ENCODE peak calls at places on chromosomes 13 and 19, in six cellular contexts. One of them, this sample, is unnamed. For H3K36me3, the result is how much of the 10 kb centered on the place peaks cover.

GRCh38 chr19:7849631-7850428 is 19.8 kb downstream of the EVI5L start:
- DNase-seq in IMR-90: no peak
- DNase-seq in tibial artery: no peak
- DNase-seq in body of pancreas: peak
- DNase-seq in SK-N-MC: no peak
- DNase-seq in endodermal cell: no peak
- DNase-seq in this sample: peak

GRCh38 chr13:29548722-29549446 is 46.6 kb downstream of the SLC7A1 start:
- DNase-seq in IMR-90: peak
- DNase-seq in tibial artery: no peak
- DNase-seq in endodermal cell: peak
- DNase-seq in body of pancreas: peak
- DNase-seq in SK-N-MC: peak
- DNase-seq in this sample: no peak

GRCh38 chr19:42401365-42402303 is 11.5 kb upstream of the CNFN start:
- DNase-seq in endodermal cell: peak
- DNase-seq in tibial artery: peak
- DNase-seq in body of pancreas: peak
- DNase-seq in IMR-90: peak
- DNase-seq in SK-N-MC: peak
- DNase-seq in this sample: peak

GRCh38 chr19:13492128-13492527 is 14.2 kb downstream of the CACNA1A start:
- DNase-seq in SK-N-MC: no peak
- DNase-seq in tibial artery: no peak
- DNase-seq in body of pancreas: no peak
- DNase-seq in endodermal cell: peak
- DNase-seq in IMR-90: peak
- DNase-seq in this sample: peak

GRCh38 chr13:93752506-93752905 is 525.9 kb downstream of the GPC6 start:
- DNase-seq in tibial artery: no peak
- DNase-seq in endodermal cell: no peak
- DNase-seq in body of pancreas: no peak
- DNase-seq in SK-N-MC: no peak
- DNase-seq in IMR-90: no peak
- DNase-seq in this sample: no peak

GRCh38 chr13:98575009-98575866 is 1.7 kb downstream of the STK24 start:
- DNase-seq in body of pancreas: no peak
- DNase-seq in tibial artery: no peak
- DNase-seq in IMR-90: no peak
- DNase-seq in endodermal cell: no peak
- DNase-seq in SK-N-MC: no peak
- DNase-seq in this sample: no peak

GRCh38 chr19:51821511-51821910 is 26.6 kb downstream of the FPR3 start:
- DNase-seq in tibial artery: no peak
- DNase-seq in body of pancreas: no peak
- DNase-seq in endodermal cell: no peak
- DNase-seq in IMR-90: no peak
- DNase-seq in SK-N-MC: no peak
- DNase-seq in this sample: no peak

GRCh38 chr13:48532146-48532472 is 771 bp downstream of the RCBTB2 start:
- DNase-seq in SK-N-MC: no peak
- DNase-seq in tibial artery: no peak
- DNase-seq in IMR-90: peak
- DNase-seq in endodermal cell: no peak
- DNase-seq in body of pancreas: no peak
- DNase-seq in this sample: no peak

GRCh38 chr19:44305457-44305856 is 632 bp upstream of the ZNF235 start:
- DNase-seq in IMR-90: no peak
- DNase-seq in body of pancreas: no peak
- DNase-seq in tibial artery: no peak
- DNase-seq in SK-N-MC: no peak
- DNase-seq in endodermal cell: no peak
- DNase-seq in this sample: no peak

GRCh38 chr19:1151917-1152601 is 22.0 kb downstream of the SBNO2 start:
- DNase-seq in IMR-90: no peak
- DNase-seq in SK-N-MC: peak
- DNase-seq in body of pancreas: no peak
- DNase-seq in endodermal cell: no peak
- DNase-seq in tibial artery: no peak
- DNase-seq in this sample: no peak

GRCh38 chr13:100542546-100543156 is 45.9 kb downstream of the GGACT start:
- DNase-seq in tibial artery: no peak
- DNase-seq in body of pancreas: no peak
- DNase-seq in IMR-90: peak
- DNase-seq in endodermal cell: no peak
- DNase-seq in SK-N-MC: no peak
- DNase-seq in this sample: peak

DNA sequence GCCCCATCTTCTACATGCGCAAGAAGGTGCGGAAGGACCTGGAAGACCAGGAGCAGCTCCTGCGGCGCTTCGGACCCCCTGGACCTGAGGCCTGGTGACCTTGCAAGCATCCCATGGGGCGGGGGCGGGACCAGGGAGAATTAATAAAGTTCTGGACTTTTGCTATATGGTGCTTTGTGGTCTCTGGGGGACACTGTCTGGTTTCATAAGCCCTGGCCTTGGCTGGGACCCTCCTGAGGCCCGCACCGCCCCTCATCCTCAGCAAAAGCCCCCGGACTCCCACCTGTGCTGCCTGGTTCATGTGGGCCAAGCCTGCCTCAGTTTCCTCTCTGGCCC is 920 bp upstream of the SPIB start:
- DNase-seq in endodermal cell: no peak
- DNase-seq in tibial artery: no peak
- DNase-seq in body of pancreas: no peak
- DNase-seq in SK-N-MC: no peak
- DNase-seq in IMR-90: no peak
- DNase-seq in this sample: no peak
- H3K36me3 ChIP-seq in endodermal cell: under half
- H3K36me3 ChIP-seq in tibial artery: under half
- H3K36me3 ChIP-seq in body of pancreas: under half
- H3K36me3 ChIP-seq in SK-N-MC: under half
- H3K36me3 ChIP-seq in IMR-90: under half
- H3K36me3 ChIP-seq in this sample: under half

DNA sequence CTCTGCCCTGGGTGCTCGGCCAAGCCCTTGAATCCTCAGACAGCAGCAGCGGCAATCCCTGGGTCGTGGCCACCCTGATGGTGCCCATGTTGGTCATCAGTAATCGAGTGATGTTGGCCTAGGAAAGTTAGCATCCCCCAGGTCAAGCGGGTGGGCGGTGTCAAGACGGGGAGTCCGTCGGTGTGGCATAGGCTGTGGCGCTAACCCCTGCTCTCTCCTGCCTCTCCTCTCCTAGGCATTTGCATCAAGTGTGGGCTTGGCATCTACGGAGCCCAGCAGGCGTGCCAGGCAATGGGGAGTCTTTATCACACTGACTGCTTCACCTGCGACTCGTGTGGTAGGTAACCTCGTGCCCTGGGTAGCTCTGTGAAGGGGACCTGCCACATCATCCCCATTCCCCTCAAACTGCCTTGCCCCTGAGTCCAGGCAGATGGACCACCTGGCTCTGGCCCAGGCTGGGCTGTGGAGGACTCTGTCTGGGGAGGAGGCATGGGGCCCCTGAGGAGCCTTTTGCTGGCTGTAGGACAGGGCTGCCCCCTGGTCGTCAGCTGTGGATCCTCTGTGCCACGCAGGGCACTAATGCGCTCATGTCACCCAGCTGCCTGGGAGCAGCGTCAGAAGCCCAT is 8.7 kb downstream of the WTIP start:
- DNase-seq in body of pancreas: no peak
- DNase-seq in IMR-90: no peak
- DNase-seq in SK-N-MC: no peak
- DNase-seq in tibial artery: no peak
- DNase-seq in endodermal cell: no peak
- DNase-seq in this sample: no peak
- H3K36me3 ChIP-seq in body of pancreas: under half
- H3K36me3 ChIP-seq in IMR-90: under half
- H3K36me3 ChIP-seq in SK-N-MC: under half
- H3K36me3 ChIP-seq in tibial artery: half or more
- H3K36me3 ChIP-seq in endodermal cell: half or more
- H3K36me3 ChIP-seq in this sample: under half

DNA sequence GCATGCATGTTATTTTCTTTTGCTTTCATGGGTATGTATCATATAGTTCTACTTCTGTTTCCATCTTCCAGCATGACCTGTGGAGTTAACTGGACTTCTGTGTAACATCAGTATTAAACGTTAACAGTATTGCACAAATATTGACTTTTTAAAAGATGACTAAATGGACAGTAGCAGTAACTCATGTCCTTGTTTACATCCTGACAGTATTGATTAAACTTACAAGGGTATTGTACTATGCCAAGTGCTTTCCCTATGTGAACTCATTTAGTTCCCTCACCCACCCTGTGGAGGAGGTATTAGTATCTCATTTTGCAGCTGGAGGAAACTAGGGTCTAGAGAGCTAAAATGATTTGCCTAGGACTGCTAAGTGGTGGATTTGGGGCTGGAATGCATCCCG is 128.7 kb upstream of the SLC10A2 start:
- DNase-seq in IMR-90: no peak
- DNase-seq in body of pancreas: no peak
- DNase-seq in endodermal cell: no peak
- DNase-seq in tibial artery: no peak
- DNase-seq in SK-N-MC: no peak
- DNase-seq in this sample: no peak
- H3K36me3 ChIP-seq in IMR-90: under half
- H3K36me3 ChIP-seq in body of pancreas: under half
- H3K36me3 ChIP-seq in endodermal cell: under half
- H3K36me3 ChIP-seq in tibial artery: under half
- H3K36me3 ChIP-seq in SK-N-MC: under half
- H3K36me3 ChIP-seq in this sample: under half

GRCh38 chr13:111156421-111156820 is 41.3 kb downstream of the ARHGEF7 start:
- DNase-seq in tibial artery: no peak
- DNase-seq in SK-N-MC: no peak
- DNase-seq in IMR-90: no peak
- DNase-seq in body of pancreas: no peak
- DNase-seq in endodermal cell: no peak
- DNase-seq in this sample: no peak

GRCh38 chr13:111161601-111162600 is 46.8 kb downstream of the ARHGEF7 start:
- DNase-seq in body of pancreas: no peak
- DNase-seq in SK-N-MC: no peak
- DNase-seq in endodermal cell: no peak
- DNase-seq in tibial artery: no peak
- DNase-seq in IMR-90: no peak
- DNase-seq in this sample: no peak

GRCh38 chr13:111159362-111160320 is 44.5 kb downstream of the ARHGEF7 start:
- DNase-seq in SK-N-MC: no peak
- DNase-seq in IMR-90: no peak
- DNase-seq in body of pancreas: no peak
- DNase-seq in endodermal cell: no peak
- DNase-seq in tibial artery: no peak
- DNase-seq in this sample: no peak

GRCh38 chr13:111160648-111161047 is 45.5 kb downstream of the ARHGEF7 start:
- DNase-seq in body of pancreas: no peak
- DNase-seq in SK-N-MC: no peak
- DNase-seq in IMR-90: no peak
- DNase-seq in endodermal cell: no peak
- DNase-seq in tibial artery: no peak
- DNase-seq in this sample: no peak

GRCh38 chr13:111158136-111158805 is 43.2 kb downstream of the ARHGEF7 start:
- DNase-seq in endodermal cell: no peak
- DNase-seq in body of pancreas: no peak
- DNase-seq in SK-N-MC: no peak
- DNase-seq in tibial artery: no peak
- DNase-seq in IMR-90: no peak
- DNase-seq in this sample: no peak
- H3K36me3 ChIP-seq in endodermal cell: under half
- H3K36me3 ChIP-seq in body of pancreas: under half
- H3K36me3 ChIP-seq in SK-N-MC: under half
- H3K36me3 ChIP-seq in tibial artery: under half
- H3K36me3 ChIP-seq in IMR-90: under half
- H3K36me3 ChIP-seq in this sample: under half

DNA sequence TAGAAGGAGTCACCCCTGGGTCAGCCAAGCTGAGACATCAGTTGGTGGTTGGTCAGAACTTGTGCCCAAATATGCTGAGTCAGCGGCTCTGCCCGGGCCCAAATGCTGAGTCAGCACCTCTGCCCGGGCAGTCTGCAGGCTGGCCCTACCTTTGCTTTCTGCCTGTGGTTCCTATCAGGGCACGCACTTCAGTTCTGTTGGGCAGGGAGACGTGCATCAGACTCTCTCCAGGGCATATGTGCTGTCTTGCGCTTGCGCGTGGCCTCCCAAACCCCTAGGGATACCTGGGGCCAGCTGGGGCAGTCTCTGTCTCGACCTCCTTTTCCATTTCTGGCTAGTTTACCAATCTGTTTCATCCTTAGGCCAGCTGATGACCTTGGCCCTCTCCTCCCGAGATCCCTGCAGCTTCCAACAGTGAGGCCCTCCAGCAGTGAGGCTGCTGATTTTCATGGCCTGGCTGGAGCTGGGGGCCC is 24.4 kb upstream of the LDLR start:
- DNase-seq in SK-N-MC: no peak
- DNase-seq in endodermal cell: no peak
- DNase-seq in body of pancreas: peak
- DNase-seq in tibial artery: no peak
- DNase-seq in IMR-90: no peak
- DNase-seq in this sample: no peak
- H3K36me3 ChIP-seq in SK-N-MC: half or more
- H3K36me3 ChIP-seq in endodermal cell: half or more
- H3K36me3 ChIP-seq in body of pancreas: under half
- H3K36me3 ChIP-seq in tibial artery: under half
- H3K36me3 ChIP-seq in IMR-90: half or more
- H3K36me3 ChIP-seq in this sample: under half

GRCh38 chr19:39420769-39421168 is 8.3 kb downstream of the PLEKHG2 start:
- DNase-seq in SK-N-MC: no peak
- DNase-seq in tibial artery: no peak
- DNase-seq in endodermal cell: no peak
- DNase-seq in body of pancreas: no peak
- DNase-seq in IMR-90: no peak
- DNase-seq in this sample: no peak

GRCh38 chr19:39424934-39425333 is 10.8 kb downstream of the RPS16 start:
- DNase-seq in SK-N-MC: no peak
- DNase-seq in endodermal cell: peak
- DNase-seq in IMR-90: no peak
- DNase-seq in tibial artery: no peak
- DNase-seq in body of pancreas: no peak
- DNase-seq in this sample: no peak

GRCh38 chr19:39419003-39419402 is 6.5 kb downstream of the PLEKHG2 start:
- DNase-seq in tibial artery: no peak
- DNase-seq in IMR-90: no peak
- DNase-seq in endodermal cell: no peak
- DNase-seq in SK-N-MC: no peak
- DNase-seq in body of pancreas: no peak
- DNase-seq in this sample: no peak

GRCh38 chr19:39423258-39424086 is 11.0 kb downstream of the PLEKHG2 start:
- DNase-seq in endodermal cell: no peak
- DNase-seq in IMR-90: no peak
- DNase-seq in SK-N-MC: no peak
- DNase-seq in body of pancreas: no peak
- DNase-seq in tibial artery: no peak
- DNase-seq in this sample: no peak

DNA sequence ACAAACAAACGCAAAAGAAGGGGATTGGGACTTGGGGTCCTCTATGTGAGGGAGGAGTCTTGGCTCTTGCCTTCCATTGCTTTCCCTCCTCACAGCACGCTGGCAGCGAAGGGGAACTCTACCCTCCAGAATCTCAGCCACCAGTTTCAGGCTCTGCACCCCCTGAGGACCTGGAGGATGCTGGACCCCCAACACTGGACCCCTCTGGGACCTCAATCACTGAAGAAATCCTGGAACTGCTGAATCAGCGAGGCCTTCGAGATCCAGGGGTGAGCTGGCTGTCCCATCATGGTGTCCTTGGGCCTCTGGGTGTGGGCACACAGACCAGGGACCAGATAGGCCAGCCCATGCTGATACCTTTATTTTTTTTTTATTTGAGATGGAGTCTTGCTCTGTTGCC is 9.6 kb downstream of the PLEKHG2 start:
- DNase-seq in body of pancreas: no peak
- DNase-seq in tibial artery: no peak
- DNase-seq in IMR-90: no peak
- DNase-seq in SK-N-MC: no peak
- DNase-seq in endodermal cell: no peak
- DNase-seq in this sample: no peak
- H3K36me3 ChIP-seq in body of pancreas: under half
- H3K36me3 ChIP-seq in tibial artery: half or more
- H3K36me3 ChIP-seq in IMR-90: half or more
- H3K36me3 ChIP-seq in SK-N-MC: under half
- H3K36me3 ChIP-seq in endodermal cell: half or more
- H3K36me3 ChIP-seq in this sample: under half